ENCODE peak calls at places on chromosomes 3 and 15, in six cellular contexts. One of them, this sample, is unnamed.

GRCh38 chr15:40930430-40931299 is 1.5 kb downstream of the DLL4 start:
- DNase-seq in stimulated activated CD4-positive, alpha-beta T cell treated with anti-CD3 and anti-CD28 coated beads, Interleukin-1b, Interleukin-23, amount 100 ng/mL, for 24 hours: no peak
- DNase-seq in PC-3: peak; percentile 73
- DNase-seq in CD4-positive, CD25-positive, alpha-beta regulatory T cell: peak; percentile 34
- DNase-seq in activated CD8-positive, alpha-beta memory T cell treated with anti-CD3 and anti-CD28 coated beads for 48 hours: no peak
- DNase-seq in progenitor cell of endocrine pancreas: peak; percentile 81
- DNase-seq in this sample: peak; percentile 59

GRCh38 chr15:85581495-85581894 is 201.1 kb downstream of the AKAP13 start:
- DNase-seq in CD4-positive, CD25-positive, alpha-beta regulatory T cell: peak; percentile 49
- DNase-seq in PC-3: no peak
- DNase-seq in stimulated activated CD4-positive, alpha-beta T cell treated with anti-CD3 and anti-CD28 coated beads, Interleukin-1b, Interleukin-23, amount 100 ng/mL, for 24 hours: no peak
- DNase-seq in progenitor cell of endocrine pancreas: no peak
- DNase-seq in activated CD8-positive, alpha-beta memory T cell treated with anti-CD3 and anti-CD28 coated beads for 48 hours: no peak
- DNase-seq in this sample: no peak

GRCh38 chr15:60316961-60317360 is 80.8 kb downstream of the ANXA2 start:
- DNase-seq in progenitor cell of endocrine pancreas: no peak
- DNase-seq in CD4-positive, CD25-positive, alpha-beta regulatory T cell: no peak
- DNase-seq in stimulated activated CD4-positive, alpha-beta T cell treated with anti-CD3 and anti-CD28 coated beads, Interleukin-1b, Interleukin-23, amount 100 ng/mL, for 24 hours: no peak
- DNase-seq in activated CD8-positive, alpha-beta memory T cell treated with anti-CD3 and anti-CD28 coated beads for 48 hours: no peak
- DNase-seq in PC-3: no peak
- DNase-seq in this sample: no peak

GRCh38 chr15:89775815-89776214 is 317 bp upstream of the MESP2 start:
- DNase-seq in PC-3: no peak
- DNase-seq in CD4-positive, CD25-positive, alpha-beta regulatory T cell: no peak
- DNase-seq in progenitor cell of endocrine pancreas: no peak
- DNase-seq in stimulated activated CD4-positive, alpha-beta T cell treated with anti-CD3 and anti-CD28 coated beads, Interleukin-1b, Interleukin-23, amount 100 ng/mL, for 24 hours: no peak
- DNase-seq in activated CD8-positive, alpha-beta memory T cell treated with anti-CD3 and anti-CD28 coated beads for 48 hours: no peak
- DNase-seq in this sample: no peak

GRCh38 chr3:192851821-192852352 is 65.8 kb downstream of the MB21D2 start:
- DNase-seq in progenitor cell of endocrine pancreas: no peak
- DNase-seq in CD4-positive, CD25-positive, alpha-beta regulatory T cell: no peak
- DNase-seq in activated CD8-positive, alpha-beta memory T cell treated with anti-CD3 and anti-CD28 coated beads for 48 hours: no peak
- DNase-seq in stimulated activated CD4-positive, alpha-beta T cell treated with anti-CD3 and anti-CD28 coated beads, Interleukin-1b, Interleukin-23, amount 100 ng/mL, for 24 hours: no peak
- DNase-seq in PC-3: peak; percentile 99
- DNase-seq in this sample: peak; percentile 76

GRCh38 chr3:120678331-120678845 is 3.7 kb downstream of the HGD start:
- DNase-seq in activated CD8-positive, alpha-beta memory T cell treated with anti-CD3 and anti-CD28 coated beads for 48 hours: no peak
- DNase-seq in progenitor cell of endocrine pancreas: peak; percentile 14
- DNase-seq in PC-3: peak; percentile 58
- DNase-seq in stimulated activated CD4-positive, alpha-beta T cell treated with anti-CD3 and anti-CD28 coated beads, Interleukin-1b, Interleukin-23, amount 100 ng/mL, for 24 hours: no peak
- DNase-seq in CD4-positive, CD25-positive, alpha-beta regulatory T cell: no peak
- DNase-seq in this sample: peak; percentile 72

GRCh38 chr3:13109516-13109915 is 36.3 kb upstream of the IQSEC1 start:
- DNase-seq in stimulated activated CD4-positive, alpha-beta T cell treated with anti-CD3 and anti-CD28 coated beads, Interleukin-1b, Interleukin-23, amount 100 ng/mL, for 24 hours: no peak
- DNase-seq in activated CD8-positive, alpha-beta memory T cell treated with anti-CD3 and anti-CD28 coated beads for 48 hours: no peak
- DNase-seq in progenitor cell of endocrine pancreas: no peak
- DNase-seq in CD4-positive, CD25-positive, alpha-beta regulatory T cell: no peak
- DNase-seq in PC-3: no peak
- DNase-seq in this sample: no peak

GRCh38 chr3:13600950-13601691 is 52.2 kb downstream of the FBLN2 start:
- DNase-seq in activated CD8-positive, alpha-beta memory T cell treated with anti-CD3 and anti-CD28 coated beads for 48 hours: no peak
- DNase-seq in progenitor cell of endocrine pancreas: no peak
- DNase-seq in CD4-positive, CD25-positive, alpha-beta regulatory T cell: no peak
- DNase-seq in stimulated activated CD4-positive, alpha-beta T cell treated with anti-CD3 and anti-CD28 coated beads, Interleukin-1b, Interleukin-23, amount 100 ng/mL, for 24 hours: no peak
- DNase-seq in PC-3: peak; percentile 98
- DNase-seq in this sample: no peak

GRCh38 chr15:61459785-61460707 is 230.9 kb upstream of the RORA start:
- DNase-seq in progenitor cell of endocrine pancreas: no peak
- DNase-seq in stimulated activated CD4-positive, alpha-beta T cell treated with anti-CD3 and anti-CD28 coated beads, Interleukin-1b, Interleukin-23, amount 100 ng/mL, for 24 hours: no peak
- DNase-seq in CD4-positive, CD25-positive, alpha-beta regulatory T cell: no peak
- DNase-seq in PC-3: peak; percentile 19
- DNase-seq in activated CD8-positive, alpha-beta memory T cell treated with anti-CD3 and anti-CD28 coated beads for 48 hours: no peak
- DNase-seq in this sample: no peak

GRCh38 chr3:13607821-13608620 is 59.1 kb downstream of the FBLN2 start:
- DNase-seq in CD4-positive, CD25-positive, alpha-beta regulatory T cell: no peak
- DNase-seq in stimulated activated CD4-positive, alpha-beta T cell treated with anti-CD3 and anti-CD28 coated beads, Interleukin-1b, Interleukin-23, amount 100 ng/mL, for 24 hours: no peak
- DNase-seq in activated CD8-positive, alpha-beta memory T cell treated with anti-CD3 and anti-CD28 coated beads for 48 hours: no peak
- DNase-seq in PC-3: no peak
- DNase-seq in progenitor cell of endocrine pancreas: no peak
- DNase-seq in this sample: no peak

GRCh38 chr3:39378957-39379777 is 4.0 kb upstream of the SLC25A38 start:
- DNase-seq in PC-3: no peak
- DNase-seq in activated CD8-positive, alpha-beta memory T cell treated with anti-CD3 and anti-CD28 coated beads for 48 hours: no peak
- DNase-seq in CD4-positive, CD25-positive, alpha-beta regulatory T cell: no peak
- DNase-seq in progenitor cell of endocrine pancreas: no peak
- DNase-seq in stimulated activated CD4-positive, alpha-beta T cell treated with anti-CD3 and anti-CD28 coated beads, Interleukin-1b, Interleukin-23, amount 100 ng/mL, for 24 hours: no peak
- DNase-seq in this sample: no peak

GRCh38 chr15:74172751-74173544 is 562 bp upstream of the ISLR start:
- DNase-seq in activated CD8-positive, alpha-beta memory T cell treated with anti-CD3 and anti-CD28 coated beads for 48 hours: no peak
- DNase-seq in stimulated activated CD4-positive, alpha-beta T cell treated with anti-CD3 and anti-CD28 coated beads, Interleukin-1b, Interleukin-23, amount 100 ng/mL, for 24 hours: no peak
- DNase-seq in PC-3: no peak
- DNase-seq in progenitor cell of endocrine pancreas: no peak
- DNase-seq in CD4-positive, CD25-positive, alpha-beta regulatory T cell: no peak
- DNase-seq in this sample: no peak

GRCh38 chr3:46666471-46666845 is 27.0 kb downstream of the ALS2CL start:
- DNase-seq in progenitor cell of endocrine pancreas: no peak
- DNase-seq in stimulated activated CD4-positive, alpha-beta T cell treated with anti-CD3 and anti-CD28 coated beads, Interleukin-1b, Interleukin-23, amount 100 ng/mL, for 24 hours: no peak
- DNase-seq in PC-3: no peak
- DNase-seq in CD4-positive, CD25-positive, alpha-beta regulatory T cell: no peak
- DNase-seq in activated CD8-positive, alpha-beta memory T cell treated with anti-CD3 and anti-CD28 coated beads for 48 hours: no peak
- DNase-seq in this sample: no peak

GRCh38 chr3:44412365-44412764 is 65.1 kb downstream of the ZNF445 start:
- DNase-seq in progenitor cell of endocrine pancreas: no peak
- DNase-seq in PC-3: no peak
- DNase-seq in CD4-positive, CD25-positive, alpha-beta regulatory T cell: no peak
- DNase-seq in stimulated activated CD4-positive, alpha-beta T cell treated with anti-CD3 and anti-CD28 coated beads, Interleukin-1b, Interleukin-23, amount 100 ng/mL, for 24 hours: no peak
- DNase-seq in activated CD8-positive, alpha-beta memory T cell treated with anti-CD3 and anti-CD28 coated beads for 48 hours: no peak
- DNase-seq in this sample: no peak